ENCODE peak calls at places on chromosomes 3 and 15, in eight cellular contexts. T is cardiac fibroblast, G is cardiac muscle cell, P is PC-9, Z is lung, O is lower lobe of right lung, C is ascending aorta, F is heart left ventricle. I is an unnamed sample.

GRCh38 chr3:57659004-57659672 is 33.7 kb downstream of the DENND6A start:
- DNase-seq in T (peak; percentile 14), G (no peak), P (no peak), Z (no peak), O (no peak), C (no peak), F (no peak), I (no peak)

GRCh38 chr3:152376351-152377183 is 107.8 kb downstream of the MBNL1 start:
- DNase-seq in T (peak; percentile 76), G (peak; percentile 56), P (no peak), Z (no peak), O (peak; percentile 46), C (no peak), F (no peak), I (no peak)

GRCh38 chr15:78056714-78057269 is 20.7 kb downstream of the TBC1D2B start:
- DNase-seq in T (peak; percentile 63), G (no peak), P (no peak), Z (no peak), O (no peak), C (no peak), F (no peak), I (no peak)

GRCh38 chr3:111827871-111828270 is 31.2 kb upstream of the PHLDB2 start:
- DNase-seq in T (no peak), G (no peak), P (no peak), Z (no peak), O (no peak), C (no peak), F (no peak), I (no peak)

GRCh38 chr3:9890249-9891071 is at the start of gene JAGN1:
- DNase-seq in T (peak; percentile 93), G (peak; percentile 93), P (peak; percentile 79), Z (peak; percentile 91), O (peak; percentile 92), C (peak; percentile 46), F (peak; percentile 91), I (peak; percentile 39)

GRCh38 chr3:73719413-73719831 is 94.7 kb upstream of the PDZRN3 start:
- DNase-seq in T (peak; percentile 60), G (peak; percentile 60), P (no peak), Z (no peak), O (no peak), C (no peak), F (no peak), I (no peak)

GRCh38 chr3:49807427-49808114 is 4.5 kb downstream of the INKA1 start:
- DNase-seq in T (no peak), G (peak; percentile 64), P (no peak), Z (no peak), O (no peak), C (no peak), F (no peak), I (no peak)

GRCh38 chr3:174125267-174125844 is 727.8 kb downstream of the NLGN1 start:
- DNase-seq in T (peak; percentile 62), G (peak; percentile 30), P (peak; percentile 8), Z (no peak), O (no peak), C (no peak), F (no peak), I (no peak)

GRCh38 chr3:28267984-28268849 is 26.8 kb downstream of the CMC1 start:
- DNase-seq in T (peak; percentile 9), G (no peak), P (no peak), Z (no peak), O (no peak), C (no peak), F (no peak), I (no peak)

GRCh38 chr3:111238896-111239295 is 167.3 kb downstream of the NECTIN3 start:
- DNase-seq in T (no peak), G (no peak), P (no peak), Z (no peak), O (no peak), C (no peak), F (no peak), I (no peak)

GRCh38 chr3:76352069-76352847 is 566.9 kb upstream of the ZNF717 start:
- DNase-seq in T (no peak), G (no peak), P (no peak), Z (no peak), O (no peak), C (no peak), F (no peak), I (no peak)

GRCh38 chr3:95705786-95706418 is 1108.5 kb upstream of the EPHA6 start:
- DNase-seq in T (no peak), G (no peak), P (peak; percentile 19), Z (no peak), O (peak; percentile 29), C (no peak), F (no peak), I (no peak)

GRCh38 chr3:62323241-62323640 is 50.1 kb downstream of the FEZF2 start:
- DNase-seq in T (no peak), G (no peak), P (no peak), Z (no peak), O (no peak), C (no peak), F (no peak), I (no peak)

GRCh38 chr15:92733934-92734521 is 78.5 kb upstream of the FAM174B start:
- DNase-seq in T (peak; percentile 23), G (peak; percentile 71), P (no peak), Z (peak; percentile 35), O (peak; percentile 53), C (no peak), F (peak; percentile 31), I (no peak)

GRCh38 chr3:126440709-126440995 is 35.0 kb downstream of the ZXDC start:
- DNase-seq in T (no peak), G (no peak), P (no peak), Z (no peak), O (no peak), C (no peak), F (no peak), I (no peak)

GRCh38 chr15:67024322-67024997 is 40.9 kb upstream of the SMAD3 start:
- DNase-seq in T (peak; percentile 96), G (peak; percentile 97), P (peak; percentile 75), Z (peak; percentile 79), O (peak; percentile 72), C (peak; percentile 55), F (peak; percentile 78), I (peak; percentile 9)

GRCh38 chr15:32028921-32029320 is 1.4 kb upstream of the CHRNA7 start:
- DNase-seq in T (no peak), G (no peak), P (no peak), Z (no peak), O (no peak), C (no peak), F (no peak), I (no peak)

GRCh38 chr3:58526124-58526957 is 10.6 kb downstream of the ACOX2 start:
- DNase-seq in T (peak; percentile 96), G (peak; percentile 94), P (peak; percentile 54), Z (peak; percentile 54), O (no peak), C (no peak), F (no peak), I (no peak)

GRCh38 chr15:65041787-65042186 is 3.4 kb upstream of the SLC51B start:
- DNase-seq in T (no peak), G (no peak), P (no peak), Z (no peak), O (no peak), C (no peak), F (no peak), I (no peak)

GRCh38 chr3:196932600-196932999 is 9.7 kb downstream of the NCBP2 start:
- DNase-seq in T (no peak), G (no peak), P (no peak), Z (no peak), O (no peak), C (no peak), F (no peak), I (no peak)

GRCh38 chr3:197021729-197022404 is 7.8 kb downstream of the MELTF start:
- DNase-seq in T (no peak), G (no peak), P (no peak), Z (no peak), O (no peak), C (no peak), F (no peak), I (no peak)

DNA sequence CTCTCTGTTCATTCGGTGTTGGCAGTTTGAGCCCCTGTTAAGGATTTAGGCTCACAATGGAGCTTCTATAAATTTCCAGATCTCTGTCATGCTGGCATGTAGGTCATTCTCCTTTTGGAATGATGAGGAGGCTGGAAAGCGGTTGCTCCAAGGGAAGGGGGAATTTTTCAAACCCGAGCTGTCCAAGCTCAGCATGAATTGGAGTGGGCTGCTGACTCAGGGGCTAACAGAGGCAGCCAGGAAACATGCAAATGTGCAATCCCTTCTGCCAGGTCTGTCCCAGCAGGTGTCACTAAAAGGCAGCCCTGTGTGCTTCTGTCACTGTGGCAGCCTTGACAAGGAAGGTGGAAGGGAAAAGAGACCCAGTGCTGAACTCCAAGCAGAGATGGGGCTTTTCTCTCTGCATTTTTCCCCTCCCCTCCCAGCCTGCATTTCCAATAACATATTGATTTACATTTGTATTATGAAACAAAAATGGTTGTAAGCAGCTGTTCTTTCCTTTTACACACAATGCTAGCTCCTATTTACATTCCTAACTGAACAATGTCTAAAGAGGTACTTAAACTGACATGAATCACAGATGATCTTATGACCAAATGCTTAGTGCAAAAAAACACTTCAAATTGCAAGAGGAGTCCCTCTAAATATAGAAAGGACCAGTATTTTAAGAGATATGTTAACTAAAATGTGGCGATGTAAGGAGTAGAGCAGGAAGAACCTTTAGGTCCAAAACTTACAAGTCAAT is 84.4 kb upstream of the ATP10A start:
- DNase-seq in T (no peak), G (no peak), P (no peak), Z (no peak), O (no peak), C (no peak), F (no peak), I (no peak)
- TF ChIP-seq CTCF in T (no peak), G (no peak), P (no peak), Z (no peak), O (no peak), C (no peak), F (no peak), I (no peak)

DNA sequence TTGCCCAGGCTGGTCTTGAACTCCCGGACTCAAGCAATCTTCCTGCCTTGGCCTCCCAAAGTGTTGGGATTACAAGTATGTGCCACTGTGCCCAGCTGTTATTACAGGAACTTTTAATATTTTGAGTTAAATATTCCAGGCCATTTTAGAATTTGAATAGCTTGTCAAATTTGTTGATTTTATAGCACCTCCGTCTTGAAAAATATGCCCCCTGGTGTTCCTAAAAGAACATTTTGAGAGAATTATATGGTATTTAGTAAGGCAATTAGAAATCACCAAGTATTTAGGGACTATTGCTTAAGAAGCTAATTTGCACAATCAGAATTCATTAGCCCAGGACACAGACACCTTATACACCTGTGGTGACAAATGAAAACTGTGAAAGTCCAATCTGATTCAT is 23.7 kb downstream of the PDE8A start:
- DNase-seq in T (peak; percentile 19), G (no peak), P (no peak), Z (no peak), O (no peak), C (no peak), F (no peak), I (no peak)
- TF ChIP-seq CTCF in T (no peak), G (peak; percentile 7), P (peak; percentile 32), Z (no peak), O (no peak), C (no peak), F (no peak), I (no peak)

GRCh38 chr3:189272500-189273119 is 100.8 kb downstream of the TPRG1 start:
- DNase-seq in T (no peak), G (peak; percentile 23), P (no peak), Z (no peak), O (no peak), C (no peak), F (no peak), I (no peak)
- TF ChIP-seq CTCF in T (peak; percentile 32), G (peak; percentile 37), P (peak; percentile 61), Z (no peak), O (peak; percentile 8), C (no peak), F (peak; percentile 16), I (peak; percentile 29)

GRCh38 chr3:24521306-24522154 is 26.9 kb upstream of the THRB start:
- DNase-seq in T (peak; percentile 40), G (peak; percentile 59), P (peak; percentile 51), Z (peak; percentile 51), O (peak; percentile 74), C (no peak), F (peak; percentile 68), I (no peak)
- TF ChIP-seq CTCF in T (no peak), G (peak; percentile 9), P (no peak), Z (no peak), O (no peak), C (no peak), F (peak; percentile 29), I (no peak)